ENCODE peak calls at places on chromosome 13, in eight cellular contexts. L is left lung; X is psoas muscle; H is CD4-positive, CD25-positive, alpha-beta regulatory T cell; S is body of pancreas; P is upper lobe of left lung; Q is neural progenitor cell; B is thoracic aorta. Y is an unnamed sample.

GRCh38 chr13:89951341-89951740 is 1396.1 kb upstream of the MIR17HG start:
- DNase-seq in L (no peak), X (no peak), H (no peak), S (no peak), P (no peak), Q (peak), B (no peak), Y (no peak)

GRCh38 chr13:98664924-98665637 is 87.4 kb downstream of the SLC15A1 start:
- DNase-seq in L (no peak), X (no peak), H (no peak), S (no peak), P (no peak), Q (no peak), B (no peak), Y (no peak)

GRCh38 chr13:103431880-103432279 is 365.7 kb upstream of the SLC10A2 start:
- DNase-seq in L (no peak), X (no peak), H (no peak), S (no peak), P (no peak), Q (no peak), B (no peak), Y (no peak)

GRCh38 chr13:106499905-106500304 is 35.6 kb downstream of the EFNB2 start:
- DNase-seq in L (no peak), X (no peak), H (no peak), S (no peak), P (no peak), Q (no peak), B (no peak), Y (no peak)

GRCh38 chr13:52850396-52851152 is 2.1 kb upstream of the PCDH8 start:
- DNase-seq in L (peak), X (peak), H (no peak), S (peak), P (peak), Q (peak), B (peak), Y (no peak)

GRCh38 chr13:102220681-102221228 is 181.1 kb downstream of the FGF14 start:
- DNase-seq in L (no peak), X (no peak), H (no peak), S (no peak), P (no peak), Q (no peak), B (no peak), Y (no peak)

GRCh38 chr13:73585236-73585635 is 526.4 kb downstream of the KLF5 start:
- DNase-seq in L (no peak), X (no peak), H (no peak), S (no peak), P (no peak), Q (no peak), B (no peak), Y (no peak)

GRCh38 chr13:103140001-103140671 is 73.9 kb upstream of the SLC10A2 start:
- DNase-seq in L (no peak), X (no peak), H (no peak), S (no peak), P (no peak), Q (peak), B (no peak), Y (no peak)

GRCh38 chr13:80084086-80084676 is 256.7 kb downstream of the SPRY2 start:
- DNase-seq in L (no peak), X (no peak), H (no peak), S (peak), P (no peak), Q (no peak), B (no peak), Y (no peak)

GRCh38 chr13:44921931-44922758 is 67.1 kb downstream of the NUFIP1 start:
- DNase-seq in L (no peak), X (peak), H (no peak), S (peak), P (peak), Q (no peak), B (peak), Y (no peak)

GRCh38 chr13:37656247-37656940 is 57.8 kb upstream of the POSTN start:
- DNase-seq in L (no peak), X (no peak), H (no peak), S (no peak), P (no peak), Q (no peak), B (no peak), Y (no peak)

GRCh38 chr13:99196466-99197256 is 4.0 kb upstream of the UBAC2 start:
- DNase-seq in L (no peak), X (no peak), H (no peak), S (no peak), P (no peak), Q (no peak), B (no peak), Y (no peak)

GRCh38 chr13:51923983-51924539 is 62.3 kb downstream of the CCDC70 start:
- DNase-seq in L (no peak), X (no peak), H (no peak), S (no peak), P (no peak), Q (peak), B (no peak), Y (no peak)

GRCh38 chr13:59793107-59793506 is 370.6 kb downstream of the DIAPH3 start:
- DNase-seq in L (no peak), X (no peak), H (no peak), S (no peak), P (no peak), Q (no peak), B (no peak), Y (no peak)

GRCh38 chr13:88526186-88526852 is 855.1 kb downstream of the SLITRK5 start:
- DNase-seq in L (no peak), X (no peak), H (no peak), S (no peak), P (no peak), Q (peak), B (no peak), Y (no peak)

GRCh38 chr13:32426191-32426980 is 1.5 kb downstream of the N4BP2L1 start:
- DNase-seq in L (no peak), X (no peak), H (peak), S (peak), P (no peak), Q (no peak), B (no peak), Y (no peak)

GRCh38 chr13:49220856-49221614 is 897 bp downstream of the MLNR start:
- DNase-seq in L (peak), X (no peak), H (no peak), S (no peak), P (no peak), Q (peak), B (no peak), Y (no peak)

GRCh38 chr13:99990045-99990977 is 8.7 kb downstream of the ZIC2 start:
- DNase-seq in L (no peak), X (no peak), H (no peak), S (no peak), P (no peak), Q (peak), B (no peak), Y (no peak)

GRCh38 chr13:21719463-21719862 is 48.6 kb downstream of the FGF9 start:
- DNase-seq in L (no peak), X (no peak), H (no peak), S (no peak), P (no peak), Q (no peak), B (no peak), Y (no peak)

GRCh38 chr13:53064721-53065120 is 36.1 kb downstream of the OLFM4 start:
- DNase-seq in L (no peak), X (peak), H (no peak), S (peak), P (no peak), Q (no peak), B (no peak), Y (no peak)

GRCh38 chr13:73603646-73604045 is 530.6 kb downstream of the KLF12 start:
- DNase-seq in L (no peak), X (no peak), H (no peak), S (no peak), P (no peak), Q (no peak), B (no peak), Y (no peak)

GRCh38 chr13:99373436-99373835 is 66.2 kb upstream of the GPR183 start:
- DNase-seq in L (no peak), X (no peak), H (no peak), S (no peak), P (no peak), Q (no peak), B (no peak), Y (no peak)

GRCh38 chr13:108269601-108270328 is at the start of gene TNFSF13B:
- DNase-seq in L (peak), X (peak), H (no peak), S (peak), P (peak), Q (peak), B (no peak), Y (no peak)

GRCh38 chr13:19818223-19818842 is 35.6 kb upstream of the PSPC1 start:
- DNase-seq in L (peak), X (peak), H (peak), S (peak), P (peak), Q (peak), B (no peak), Y (no peak)

GRCh38 chr13:59398127-59398526 is 765.6 kb downstream of the DIAPH3 start:
- DNase-seq in L (no peak), X (no peak), H (no peak), S (no peak), P (no peak), Q (no peak), B (no peak), Y (no peak)

GRCh38 chr13:71677114-71677513 is 189.9 kb downstream of the DACH1 start:
- DNase-seq in L (no peak), X (no peak), H (no peak), S (no peak), P (no peak), Q (no peak), B (no peak), Y (no peak)

GRCh38 chr13:109673477-109673876 is 112.9 kb downstream of the IRS2 start:
- DNase-seq in L (no peak), X (no peak), H (no peak), S (no peak), P (no peak), Q (no peak), B (no peak), Y (no peak)

GRCh38 chr13:96836733-96837132 is 157.5 kb downstream of the OXGR1 start:
- DNase-seq in L (no peak), X (no peak), H (no peak), S (no peak), P (no peak), Q (no peak), B (no peak), Y (no peak)

GRCh38 chr13:39765801-39766463 is 110.5 kb downstream of the COG6 start:
- DNase-seq in L (no peak), X (peak), H (no peak), S (peak), P (peak), Q (peak), B (no peak), Y (no peak)

GRCh38 chr13:28753208-28753892 is 34.6 kb upstream of the SLC46A3 start:
- DNase-seq in L (no peak), X (no peak), H (no peak), S (peak), P (peak), Q (no peak), B (peak), Y (no peak)

GRCh38 chr13:51797664-51798488 is 6.1 kb downstream of the DHRS12 start:
- DNase-seq in L (no peak), X (no peak), H (peak), S (peak), P (peak), Q (peak), B (no peak), Y (no peak)

GRCh38 chr13:75372517-75372916 is 109.5 kb downstream of the TBC1D4 start:
- DNase-seq in L (no peak), X (no peak), H (no peak), S (peak), P (no peak), Q (peak), B (no peak), Y (no peak)

GRCh38 chr13:24680258-24680920 is at the start of gene ATP12A:
- DNase-seq in L (peak), X (no peak), H (peak), S (peak), P (peak), Q (peak), B (no peak), Y (no peak)

GRCh38 chr13:43522788-43523187 is 264.0 kb downstream of the ENOX1 start:
- DNase-seq in L (no peak), X (no peak), H (no peak), S (no peak), P (no peak), Q (no peak), B (no peak), Y (no peak)

DNA sequence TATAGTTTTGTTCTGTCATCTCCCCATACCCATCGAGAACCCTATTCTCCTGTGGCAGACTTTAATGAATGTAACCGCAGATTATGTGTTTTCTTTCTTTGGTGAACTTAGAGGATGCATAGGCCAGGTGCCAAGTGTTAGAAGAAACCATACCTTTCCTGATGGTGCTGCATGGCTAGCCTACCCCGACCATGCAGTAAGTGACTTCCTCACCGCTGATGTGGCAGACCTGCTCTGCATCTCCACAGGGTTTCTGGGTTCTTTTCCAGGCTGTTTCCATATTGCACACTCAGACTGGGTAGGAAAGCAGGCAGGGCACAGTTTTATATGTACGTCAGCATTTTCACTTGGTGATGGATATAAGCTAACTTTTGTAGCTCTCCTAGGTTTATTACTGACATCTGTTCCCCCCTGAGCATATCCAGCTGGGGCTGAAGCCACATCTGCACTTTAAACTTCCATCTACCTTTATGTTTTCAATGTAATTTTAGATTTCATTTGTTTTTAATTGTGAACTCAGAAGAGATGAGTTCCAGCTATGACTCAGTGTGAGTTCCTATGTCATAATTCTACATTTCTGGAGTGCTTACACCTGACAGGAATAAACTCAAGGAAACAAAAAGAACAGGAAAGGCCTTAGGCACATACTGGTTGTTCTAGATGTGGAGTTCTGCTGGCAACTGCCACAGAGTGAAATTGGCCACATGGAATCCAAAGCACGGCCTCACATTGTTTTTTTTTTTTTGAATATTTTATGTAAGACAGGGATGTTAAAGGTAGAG is 42.4 kb downstream of the LRCH1 start:
- DNase-seq in L (no peak), X (no peak), H (no peak), S (no peak), P (no peak), Q (no peak), B (no peak), Y (no peak)
- H3K27ac ChIP-seq in L (peak), X (no peak), H (no peak), S (peak), P (peak), Q (no peak), B (peak), Y (peak)

DNA sequence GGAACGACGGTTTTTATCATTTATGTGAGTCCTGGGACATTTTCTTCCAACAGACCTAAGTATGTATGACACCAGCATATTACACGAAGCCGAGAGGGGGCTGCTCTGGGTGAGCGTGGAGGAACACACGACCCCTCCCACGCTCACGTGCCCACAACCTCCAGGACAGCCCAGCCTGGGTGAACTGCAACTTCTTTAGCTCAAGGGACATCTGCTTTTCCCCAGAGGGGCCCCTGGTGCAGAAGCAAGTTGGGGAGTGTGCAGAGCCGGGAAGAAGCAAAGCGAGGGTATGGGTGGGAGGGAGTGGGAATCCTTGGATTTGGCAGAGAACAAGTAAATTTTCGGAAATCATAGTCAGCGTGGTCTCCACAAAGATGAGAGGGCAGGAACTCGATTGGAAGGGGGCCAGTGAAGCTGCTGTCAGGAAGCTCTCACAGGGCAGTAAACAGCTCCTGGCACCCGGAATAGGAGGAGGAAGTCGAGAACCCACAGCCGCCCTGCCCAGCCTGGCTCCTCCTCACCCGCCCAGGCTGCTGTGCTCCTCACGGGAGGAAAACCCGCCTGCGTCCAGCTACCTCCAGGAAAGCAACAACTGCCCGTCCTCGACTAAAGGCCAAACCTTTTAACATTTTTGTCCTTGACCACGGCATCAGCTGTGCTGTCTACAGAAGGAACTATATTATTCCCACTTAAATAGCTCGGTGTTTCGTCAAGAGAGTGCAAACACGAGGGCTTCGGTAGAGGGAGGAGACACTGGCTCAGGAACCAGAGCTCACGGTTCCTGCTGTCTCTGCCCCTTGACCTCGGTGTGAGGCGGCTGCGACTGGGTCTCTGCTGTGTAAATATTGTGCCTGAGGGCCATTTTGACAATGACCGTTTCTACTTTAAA is 17.2 kb upstream of the CFAP97D2 start:
- DNase-seq in L (peak), X (peak), H (no peak), S (peak), P (peak), Q (no peak), B (no peak), Y (no peak)
- H3K27ac ChIP-seq in L (peak), X (no peak), H (peak), S (no peak), P (peak), Q (no peak), B (no peak), Y (no peak)

DNA sequence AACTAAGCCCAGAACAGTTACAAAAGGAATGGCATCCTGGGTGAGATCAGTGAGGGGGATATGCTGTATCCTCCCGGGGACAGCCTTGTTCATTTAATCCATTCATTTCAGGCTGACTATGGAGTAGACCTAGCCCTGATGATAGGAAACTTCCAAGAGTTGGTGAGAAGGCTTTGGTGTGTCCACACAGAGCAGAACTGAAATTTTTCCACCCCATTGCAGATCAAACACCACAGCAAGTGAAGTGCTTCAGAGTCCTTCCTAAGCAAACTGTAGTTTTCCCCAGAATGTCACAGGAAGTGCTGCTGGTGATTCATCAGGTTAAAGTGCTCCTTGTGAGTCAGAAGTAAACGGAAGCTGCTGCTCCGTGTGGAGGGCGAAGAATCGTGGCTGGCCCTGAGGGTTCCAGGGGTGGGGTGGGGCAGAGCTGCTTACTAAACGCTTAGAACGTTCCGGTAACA is 113.2 kb downstream of the TEX26 start:
- DNase-seq in L (peak), X (peak), H (peak), S (peak), P (peak), Q (no peak), B (peak), Y (no peak)
- H3K27ac ChIP-seq in L (peak), X (peak), H (peak), S (no peak), P (peak), Q (no peak), B (peak), Y (peak)

DNA sequence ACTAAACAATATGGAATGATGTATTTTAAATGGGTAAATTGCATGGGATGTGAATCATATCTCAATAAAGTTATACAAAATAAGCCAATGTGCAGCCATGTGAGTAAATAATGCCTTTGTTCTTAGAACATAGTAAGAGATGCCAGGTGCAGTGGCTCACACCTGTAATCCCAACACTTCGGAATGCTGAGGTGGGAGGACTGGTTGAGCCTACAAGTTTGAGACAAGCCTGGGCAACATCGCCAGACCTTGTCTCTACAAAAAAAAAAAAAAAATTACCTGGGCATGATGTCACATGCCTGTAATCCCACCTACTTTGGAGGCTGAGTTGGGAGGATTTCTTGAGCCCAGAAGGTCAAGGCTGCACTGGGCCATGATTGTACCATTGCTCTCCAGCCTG is 230.7 kb downstream of the RFC3 start:
- DNase-seq in L (no peak), X (no peak), H (no peak), S (no peak), P (no peak), Q (no peak), B (no peak), Y (no peak)
- H3K27ac ChIP-seq in L (no peak), X (no peak), H (no peak), S (no peak), P (no peak), Q (no peak), B (no peak), Y (no peak)

DNA sequence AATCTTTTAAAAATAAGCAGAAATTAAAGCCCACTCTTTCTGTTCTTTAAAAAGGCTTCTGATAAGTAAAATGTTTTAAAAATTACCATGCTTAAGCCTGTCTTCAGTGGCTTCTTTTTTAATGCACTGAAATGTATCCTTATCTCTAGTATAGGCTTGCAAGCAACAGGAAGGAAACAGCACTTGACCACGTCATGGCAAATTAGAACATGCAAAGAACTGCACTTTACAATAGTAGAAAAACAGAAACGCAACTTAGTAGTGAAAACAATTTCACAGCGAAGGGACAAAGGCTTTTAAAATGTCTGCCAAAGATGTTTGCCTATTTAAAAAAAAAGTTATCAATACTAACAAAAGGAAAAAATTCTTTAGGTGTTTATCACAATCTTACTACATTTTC is 36.3 kb downstream of the ELF1 start:
- DNase-seq in L (no peak), X (no peak), H (peak), S (peak), P (peak), Q (no peak), B (no peak), Y (no peak)
- H3K27ac ChIP-seq in L (peak), X (peak), H (peak), S (peak), P (peak), Q (no peak), B (peak), Y (peak)

Y was measured in esophagus squamous epithelium.